ENCODE peak calls at places on chromosomes 5 and 9, in six cellular contexts. C is endodermal cell, R is gastrocnemius medialis, W is iPS DF 6.9, X is transverse colon, S is uterus. L is an unnamed sample.
A peak's percentile ranks its signal among the peaks of the same experiment; 100 is the strongest.

GRCh38 chr5:116476903-116477537 is 97.6 kb downstream of the SEMA6A start:
- DNase-seq in C (no peak), R (no peak), W (no peak), X (no peak), S (no peak), L (no peak)

GRCh38 chr5:110865400-110866094 is 126.7 kb downstream of the SLC25A46 start:
- DNase-seq in C (peak; percentile 91), R (no peak), W (peak; percentile 58), X (no peak), S (no peak), L (peak; percentile 15)

GRCh38 chr9:120383999-120384924 is 195.7 kb downstream of the CDK5RAP2 start:
- DNase-seq in C (no peak), R (no peak), W (no peak), X (peak; percentile 37), S (no peak), L (no peak)

GRCh38 chr9:110443146-110443877 is 105.6 kb upstream of the TXNDC8 start:
- DNase-seq in C (no peak), R (no peak), W (no peak), X (no peak), S (no peak), L (no peak)

GRCh38 chr9:32426278-32426939 is 42.0 kb downstream of the ACO1 start:
- DNase-seq in C (no peak), R (no peak), W (no peak), X (peak; percentile 19), S (no peak), L (peak; percentile 30)

GRCh38 chr5:124665035-124665434 is 81.4 kb downstream of the ZNF608 start:
- DNase-seq in C (no peak), R (no peak), W (no peak), X (no peak), S (no peak), L (no peak)

GRCh38 chr9:127034691-127035090 is 87.7 kb downstream of the ANGPTL2 start:
- DNase-seq in C (peak; percentile 22), R (no peak), W (no peak), X (no peak), S (no peak), L (no peak)

GRCh38 chr9:118230319-118230718 is 526.1 kb downstream of the TLR4 start:
- DNase-seq in C (no peak), R (no peak), W (no peak), X (no peak), S (no peak), L (no peak)

GRCh38 chr5:35804201-35804653 is 52.5 kb upstream of the IL7R start:
- DNase-seq in C (no peak), R (no peak), W (no peak), X (no peak), S (no peak), L (no peak)

GRCh38 chr5:67182406-67182805 is 14.2 kb downstream of the CD180 start:
- DNase-seq in C (peak; percentile 82), R (peak; percentile 35), W (peak; percentile 27), X (no peak), S (peak; percentile 82), L (peak; percentile 49)

GRCh38 chr5:87541033-87541432 is 128.3 kb upstream of the CCNH start:
- DNase-seq in C (peak; percentile 73), R (peak; percentile 3), W (peak; percentile 11), X (peak; percentile 36), S (peak; percentile 73), L (peak; percentile 76)

GRCh38 chr5:181005791-181006190 is 17.1 kb downstream of the BTNL3 start:
- DNase-seq in C (no peak), R (no peak), W (no peak), X (no peak), S (no peak), L (no peak)

GRCh38 chr5:144598451-144599068 is 427.9 kb downstream of the KCTD16 start:
- DNase-seq in C (peak; percentile 61), R (no peak), W (no peak), X (peak; percentile 20), S (no peak), L (no peak)

GRCh38 chr5:9644630-9645029 is 14.5 kb upstream of the TAS2R1 start:
- DNase-seq in C (no peak), R (no peak), W (no peak), X (no peak), S (no peak), L (no peak)

GRCh38 chr5:164312801-164313200 is 807.4 kb downstream of the MAT2B start:
- DNase-seq in C (no peak), R (no peak), W (no peak), X (no peak), S (no peak), L (no peak)

GRCh38 chr5:17123010-17123409 is 94.4 kb upstream of the BASP1 start:
- DNase-seq in C (no peak), R (no peak), W (no peak), X (no peak), S (no peak), L (no peak)

GRCh38 chr9:35907732-35908483 is 1.4 kb upstream of the SPAAR start:
- DNase-seq in C (peak; percentile 90), R (peak; percentile 58), W (peak; percentile 61), X (peak; percentile 70), S (peak; percentile 84), L (peak; percentile 66)

GRCh38 chr5:100762163-100762562 is 140.9 kb downstream of the ST8SIA4 start:
- DNase-seq in C (no peak), R (no peak), W (no peak), X (no peak), S (no peak), L (no peak)

GRCh38 chr5:55022454-55022853 is 1.6 kb upstream of the GZMK start:
- DNase-seq in C (no peak), R (no peak), W (no peak), X (no peak), S (no peak), L (no peak)

GRCh38 chr5:74080157-74080556 is 454.2 kb downstream of the ARHGEF28 start:
- DNase-seq in C (no peak), R (no peak), W (no peak), X (no peak), S (no peak), L (no peak)

GRCh38 chr5:19240150-19240549 is 747.9 kb downstream of the CDH18 start:
- DNase-seq in C (no peak), R (no peak), W (no peak), X (no peak), S (no peak), L (no peak)

GRCh38 chr5:131528682-131529081 is 106.3 kb downstream of the RAPGEF6 start:
- DNase-seq in C (no peak), R (no peak), W (no peak), X (no peak), S (no peak), L (no peak)

DNA sequence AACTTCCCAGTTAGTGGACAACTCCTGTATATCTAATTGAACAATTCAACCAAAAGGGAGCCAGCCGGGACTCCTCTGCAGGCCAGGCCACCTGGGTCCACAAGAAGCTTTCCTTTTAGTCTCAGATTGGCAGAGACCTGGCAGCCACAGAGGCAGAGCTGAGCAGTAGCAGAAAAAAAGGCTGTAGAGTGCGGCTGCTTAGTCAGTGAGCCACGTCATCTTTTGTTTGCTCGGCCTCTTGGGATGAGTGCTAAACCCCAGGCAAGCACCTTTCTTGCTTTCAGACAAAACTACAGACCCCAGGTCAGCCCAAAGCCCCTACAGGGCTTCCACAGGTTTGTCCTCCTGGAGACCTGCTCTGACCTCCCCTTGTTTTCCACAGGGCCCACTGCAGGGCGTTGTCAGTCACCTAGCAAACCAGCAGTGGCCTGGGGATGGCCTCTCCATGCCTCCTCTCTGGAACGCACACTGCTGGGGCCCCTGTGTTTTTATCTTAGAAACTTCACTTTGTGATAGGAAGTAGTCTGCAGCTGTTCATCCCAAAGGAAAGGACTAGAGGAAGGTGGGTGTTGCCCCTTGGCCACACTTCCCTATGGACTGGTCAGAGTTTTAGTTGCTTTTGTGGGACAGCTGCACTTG is 49.9 kb downstream of the SHB start:
- DNase-seq in C (no peak), R (no peak), W (no peak), X (no peak), S (no peak), L (peak; percentile 78)
- H3K4me1 ChIP-seq in C (peaks cover 27% of the 10 kb centered on the region), R (peaks cover 39% of the 10 kb centered on the region), W (peaks cover 16% of the 10 kb centered on the region), X (peaks cover 35% of the 10 kb centered on the region), S (peaks cover 22% of the 10 kb centered on the region), L (peaks cover 50% of the 10 kb centered on the region)

GRCh38 chr5:1315018-1315708 is 20.3 kb upstream of the TERT start:
- DNase-seq in C (peak; percentile 40), R (no peak), W (no peak), X (no peak), S (no peak), L (peak; percentile 21)
- H3K4me1 ChIP-seq in C (peaks cover 6% of the 10 kb centered on the region), R (peaks cover 8% of the 10 kb centered on the region), W (peaks cover 7% of the 10 kb centered on the region), X (peaks cover 3% of the 10 kb centered on the region), S (no peaks in the 10 kb centered on the region), L (no peaks in the 10 kb centered on the region)

GRCh38 chr5:176728810-176729209 is 81.5 kb downstream of the TSPAN17 start:
- DNase-seq in C (no peak), R (no peak), W (no peak), X (no peak), S (no peak), L (no peak)

GRCh38 chr5:176731506-176732192 is 78.7 kb upstream of the UNC5A start:
- DNase-seq in C (peak; percentile 40), R (no peak), W (no peak), X (no peak), S (no peak), L (no peak)

GRCh38 chr5:176732306-176732705 is 78.1 kb upstream of the UNC5A start:
- DNase-seq in C (no peak), R (no peak), W (no peak), X (no peak), S (no peak), L (no peak)

GRCh38 chr5:176732736-176733585 is 77.4 kb upstream of the UNC5A start:
- DNase-seq in C (peak; percentile 46), R (no peak), W (no peak), X (no peak), S (no peak), L (peak; percentile 35)

DNA sequence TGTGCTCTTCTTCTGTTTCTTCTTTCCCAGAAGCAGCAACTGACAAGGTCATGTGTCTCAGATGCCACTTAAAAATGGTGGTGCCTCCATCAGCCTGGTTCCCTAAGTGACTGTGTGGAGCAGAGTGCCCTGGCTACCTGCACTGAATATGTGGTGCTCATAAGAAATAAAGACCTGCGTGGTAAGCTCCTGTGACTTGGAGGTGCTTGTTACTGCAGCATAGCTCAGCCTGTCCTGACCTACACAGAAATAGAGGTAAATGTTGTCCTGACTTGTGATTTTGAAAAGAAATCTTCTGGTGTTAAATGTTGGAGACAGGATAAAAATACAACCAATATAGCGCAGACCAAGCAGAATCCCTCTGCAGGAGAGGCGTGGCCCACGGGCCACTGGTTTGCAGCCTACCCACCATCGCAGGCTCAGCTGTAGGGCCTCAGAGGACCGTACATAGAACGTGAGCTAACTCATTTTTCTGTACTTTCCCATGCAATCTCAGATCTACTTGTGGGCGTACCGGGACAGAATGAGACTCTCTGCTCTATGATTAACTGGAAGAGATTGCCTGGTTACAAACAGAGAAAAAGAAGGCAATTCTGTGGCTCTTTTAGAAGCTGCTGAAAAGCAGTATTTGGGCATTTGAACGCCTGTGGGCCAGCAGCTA is 79.4 kb upstream of the UNC5A start:
- DNase-seq in C (no peak), R (no peak), W (no peak), X (no peak), S (no peak), L (no peak)
- H3K4me1 ChIP-seq in C (peaks cover under 1% of the 10 kb centered on the region), R (no peaks in the 10 kb centered on the region), W (peaks cover 4% of the 10 kb centered on the region), X (no peaks in the 10 kb centered on the region), S (no peaks in the 10 kb centered on the region), L (no peaks in the 10 kb centered on the region)

DNA sequence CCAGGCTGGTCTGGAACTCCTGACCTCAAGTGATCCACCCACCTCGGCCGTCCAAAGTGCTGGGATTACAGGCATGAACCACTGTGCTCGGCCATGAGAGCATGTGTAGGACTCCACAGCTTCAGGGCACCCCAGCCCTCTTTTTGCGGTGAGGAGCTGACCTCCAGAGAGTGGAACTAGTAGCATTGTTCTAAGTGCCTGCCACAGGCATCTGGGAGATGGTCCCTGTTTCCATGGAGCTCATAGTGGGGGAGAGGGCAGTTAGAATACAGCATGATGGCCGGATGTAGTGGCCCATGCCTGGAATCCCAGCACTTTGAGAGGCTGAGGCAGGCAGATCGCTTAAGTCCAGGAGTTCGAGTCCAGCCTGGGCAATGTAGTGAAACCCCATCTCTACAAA is 4.0 kb downstream of the ASS1 start:
- DNase-seq in C (no peak), R (no peak), W (no peak), X (no peak), S (no peak), L (no peak)
- H3K4me1 ChIP-seq in C (peaks cover 18% of the 10 kb centered on the region), R (peaks cover 43% of the 10 kb centered on the region), W (peaks cover 25% of the 10 kb centered on the region), X (peaks cover 41% of the 10 kb centered on the region), S (peaks cover 44% of the 10 kb centered on the region), L (peaks cover 67% of the 10 kb centered on the region)